ENCODE peak calls at places on chromosomes 5 and 9, in five cellular contexts. Y is activated gamma-delta T cell, X is HCT116, R is DMS79 treated with DMSO at 0.1 percent for 48 hours, P is lower leg skin. K is an unnamed sample.

GRCh38 chr9:12162101-12162500 is 531.1 kb upstream of the TYRP1 start:
- DNase-seq in Y (no peak), R (no peak), P (no peak), X (no peak), K (no peak)

GRCh38 chr5:72114629-72115028 is 7.4 kb downstream of the MAP1B start:
- DNase-seq in P (no peak), R (no peak), Y (no peak), X (no peak), K (no peak)

GRCh38 chr5:59893436-59894227 is at the start of gene PDE4D:
- DNase-seq in Y (peak; percentile 11), R (peak; percentile 31), P (peak; percentile 88), X (no peak), K (no peak)

GRCh38 chr5:154316223-154316967 is 125.9 kb downstream of the GALNT10 start:
- DNase-seq in R (no peak), X (no peak), Y (no peak), P (peak; percentile 52), K (no peak)

GRCh38 chr5:122327110-122327509 is 15.1 kb downstream of the SNCAIP start:
- DNase-seq in Y (no peak), P (no peak), X (no peak), R (no peak), K (no peak)

GRCh38 chr5:107671742-107672211 is 1.0 kb upstream of the EFNA5 start:
- DNase-seq in P (no peak), Y (peak; percentile 9), X (peak; percentile 47), R (peak; percentile 31), K (no peak)

GRCh38 chr5:147321569-147321968 is 86.7 kb downstream of the STK32A start:
- DNase-seq in Y (no peak), P (no peak), R (peak; percentile 19), X (no peak), K (no peak)

GRCh38 chr9:125172351-125172750 is 17.3 kb downstream of the PPP6C start:
- DNase-seq in Y (no peak), P (peak; percentile 84), X (no peak), R (no peak), K (no peak)

GRCh38 chr5:150492621-150493020 is 15.3 kb upstream of the NDST1 start:
- DNase-seq in R (no peak), X (no peak), P (no peak), Y (no peak), K (no peak)

GRCh38 chr9:33437235-33437634 is 10.2 kb downstream of the AQP3 start:
- DNase-seq in R (no peak), Y (no peak), P (no peak), X (no peak), K (no peak)

GRCh38 chr9:100442072-100442471 is 15.1 kb downstream of the MSANTD3 start:
- DNase-seq in R (no peak), Y (no peak), X (no peak), P (no peak), K (no peak)

GRCh38 chr9:130555968-130556367 is 23.4 kb upstream of the FUBP3 start:
- DNase-seq in Y (no peak), R (peak; percentile 22), P (no peak), X (no peak), K (no peak)